ENCODE peak calls at places on chromosomes 13 and 19, in four cellular contexts. R is OCI-LY7, J is KG1, X is germinal center. O is an unnamed sample.

GRCh38 chr13:70923863-70924752 is 815.9 kb upstream of the KLHL1 start:
- DNase-seq in J (no peak), R (no peak), X (no peak), O (no peak)

GRCh38 chr13:69324109-69324886 is 783.3 kb upstream of the ATXN8OS start:
- DNase-seq in X (no peak), R (peak), J (peak), O (peak)

GRCh38 chr19:10988380-10988779 is 27.6 kb downstream of the SMARCA4 start:
- DNase-seq in J (no peak), R (no peak), X (no peak), O (no peak)

GRCh38 chr19:15249912-15250634 is 17.8 kb upstream of the EPHX3 start:
- DNase-seq in X (no peak), J (no peak), R (no peak), O (no peak)

GRCh38 chr13:107600986-107601385 is 614.4 kb downstream of the LIG4 start:
- DNase-seq in R (no peak), J (no peak), X (no peak), O (no peak)

GRCh38 chr13:99220199-99220931 is 19.7 kb downstream of the UBAC2 start:
- DNase-seq in R (no peak), J (no peak), X (no peak), O (peak)

GRCh38 chr13:50549221-50549942 is 294.1 kb downstream of the DLEU7 start:
- DNase-seq in X (no peak), J (no peak), R (no peak), O (no peak)

GRCh38 chr13:63299995-63300394 is 1884.3 kb upstream of the PCDH20 start:
- DNase-seq in R (no peak), J (no peak), X (no peak), O (no peak)

GRCh38 chr13:81540777-81541176 is 1199.9 kb upstream of the SPRY2 start:
- DNase-seq in J (no peak), X (no peak), R (no peak), O (peak)

GRCh38 chr19:33473644-33474305 is 47.8 kb downstream of the PEPD start:
- DNase-seq in J (peak), R (no peak), X (no peak), O (no peak)

GRCh38 chr19:33306191-33306590 is 3.9 kb upstream of the CEBPA start:
- DNase-seq in R (no peak), X (no peak), J (no peak), O (no peak)